ENCODE peak calls at places on chromosome 3, in eight cellular contexts. I, W, P, E, J, M, U and D are unnamed samples.

GRCh38 chr3:7709383-7710082 is 792.1 kb upstream of the LMCD1 start:
- DNase-seq in I (no peak), W (peak), P (no peak), E (no peak), J (no peak), M (no peak), U (peak), D (no peak)

GRCh38 chr3:45166283-45166879 is 20.2 kb upstream of the CDCP1 start:
- DNase-seq in I (no peak), W (no peak), P (no peak), E (peak), J (no peak), M (no peak), U (no peak), D (no peak)

GRCh38 chr3:122915300-122916055 is 112.1 kb downstream of the SEMA5B start:
- DNase-seq in I (no peak), W (no peak), P (no peak), E (no peak), J (no peak), M (no peak), U (no peak), D (no peak)

GRCh38 chr3:57974796-57975388 is 33.3 kb upstream of the FLNB start:
- DNase-seq in I (no peak), W (peak), P (peak), E (peak), J (peak), M (no peak), U (peak), D (no peak)

GRCh38 chr3:149621218-149622005 is 36.4 kb downstream of the WWTR1 start:
- DNase-seq in I (no peak), W (no peak), P (no peak), E (no peak), J (no peak), M (no peak), U (peak), D (no peak)

GRCh38 chr3:48431224-48432029 is 1.5 kb upstream of the PLXNB1 start:
- DNase-seq in I (no peak), W (no peak), P (no peak), E (no peak), J (peak), M (no peak), U (no peak), D (no peak)

GRCh38 chr3:66407281-66408218 is 93.3 kb downstream of the LRIG1 start:
- DNase-seq in I (no peak), W (peak), P (peak), E (peak), J (peak), M (peak), U (peak), D (no peak)

GRCh38 chr3:62824965-62825592 is 50.1 kb downstream of the CADPS start:
- DNase-seq in I (no peak), W (no peak), P (no peak), E (no peak), J (no peak), M (no peak), U (no peak), D (no peak)

GRCh38 chr3:53160335-53160659 is 712 bp upstream of the PRKCD start:
- DNase-seq in I (no peak), W (no peak), P (no peak), E (no peak), J (no peak), M (no peak), U (no peak), D (no peak)

GRCh38 chr3:15630646-15631350 is 29.3 kb downstream of the BTD start:
- DNase-seq in I (no peak), W (no peak), P (no peak), E (peak), J (no peak), M (no peak), U (peak), D (peak)

GRCh38 chr3:36447063-36447462 is 66.8 kb downstream of the STAC start:
- DNase-seq in I (no peak), W (no peak), P (no peak), E (no peak), J (peak), M (no peak), U (no peak), D (no peak)

GRCh38 chr3:5731100-5731499 is 543.6 kb downstream of the EDEM1 start:
- DNase-seq in I (no peak), W (peak), P (peak), E (peak), J (no peak), M (no peak), U (no peak), D (no peak)

GRCh38 chr3:185176756-185177359 is 24.0 kb upstream of the C3orf70 start:
- DNase-seq in I (no peak), W (peak), P (peak), E (peak), J (peak), M (peak), U (peak), D (peak)

GRCh38 chr3:15298504-15298903 is 33.9 kb downstream of the SH3BP5 start:
- DNase-seq in I (no peak), W (no peak), P (no peak), E (no peak), J (no peak), M (no peak), U (no peak), D (no peak)

GRCh38 chr3:128863560-128863959 is 15.9 kb upstream of the ACAD9 start:
- DNase-seq in I (no peak), W (no peak), P (peak), E (no peak), J (no peak), M (peak), U (no peak), D (no peak)

GRCh38 chr3:192883512-192883911 is 34.1 kb downstream of the MB21D2 start:
- DNase-seq in I (no peak), W (no peak), P (no peak), E (no peak), J (peak), M (no peak), U (no peak), D (no peak)

GRCh38 chr3:144771401-144771870 is 799.8 kb downstream of the DIPK2A start:
- DNase-seq in I (no peak), W (no peak), P (no peak), E (no peak), J (no peak), M (no peak), U (peak), D (peak)

GRCh38 chr3:118884748-118885206 is 149.9 kb downstream of the IGSF11 start:
- DNase-seq in I (no peak), W (peak), P (peak), E (peak), J (peak), M (peak), U (peak), D (no peak)

GRCh38 chr3:160557571-160557970 is 7.8 kb downstream of the KPNA4 start:
- DNase-seq in I (no peak), W (no peak), P (no peak), E (no peak), J (no peak), M (no peak), U (no peak), D (no peak)

GRCh38 chr3:64144241-64144900 is 80.9 kb downstream of the PRICKLE2 start:
- DNase-seq in I (no peak), W (no peak), P (no peak), E (no peak), J (no peak), M (no peak), U (no peak), D (no peak)

GRCh38 chr3:72187131-72187530 is 402.2 kb upstream of the PROK2 start:
- DNase-seq in I (no peak), W (no peak), P (peak), E (no peak), J (peak), M (no peak), U (no peak), D (no peak)

GRCh38 chr3:46110701-46111493 is 83.6 kb upstream of the XCR1 start:
- DNase-seq in I (peak), W (peak), P (no peak), E (no peak), J (no peak), M (no peak), U (no peak), D (no peak)

GRCh38 chr3:14143826-14144225 is 19.0 kb downstream of the TMEM43 start:
- DNase-seq in I (no peak), W (no peak), P (no peak), E (no peak), J (peak), M (no peak), U (peak), D (no peak)
- H3K9ac ChIP-seq in I (no peak), W (peak), P (peak), E (peak), J (peak), M (no peak), U (peak), D (no peak)

DNA sequence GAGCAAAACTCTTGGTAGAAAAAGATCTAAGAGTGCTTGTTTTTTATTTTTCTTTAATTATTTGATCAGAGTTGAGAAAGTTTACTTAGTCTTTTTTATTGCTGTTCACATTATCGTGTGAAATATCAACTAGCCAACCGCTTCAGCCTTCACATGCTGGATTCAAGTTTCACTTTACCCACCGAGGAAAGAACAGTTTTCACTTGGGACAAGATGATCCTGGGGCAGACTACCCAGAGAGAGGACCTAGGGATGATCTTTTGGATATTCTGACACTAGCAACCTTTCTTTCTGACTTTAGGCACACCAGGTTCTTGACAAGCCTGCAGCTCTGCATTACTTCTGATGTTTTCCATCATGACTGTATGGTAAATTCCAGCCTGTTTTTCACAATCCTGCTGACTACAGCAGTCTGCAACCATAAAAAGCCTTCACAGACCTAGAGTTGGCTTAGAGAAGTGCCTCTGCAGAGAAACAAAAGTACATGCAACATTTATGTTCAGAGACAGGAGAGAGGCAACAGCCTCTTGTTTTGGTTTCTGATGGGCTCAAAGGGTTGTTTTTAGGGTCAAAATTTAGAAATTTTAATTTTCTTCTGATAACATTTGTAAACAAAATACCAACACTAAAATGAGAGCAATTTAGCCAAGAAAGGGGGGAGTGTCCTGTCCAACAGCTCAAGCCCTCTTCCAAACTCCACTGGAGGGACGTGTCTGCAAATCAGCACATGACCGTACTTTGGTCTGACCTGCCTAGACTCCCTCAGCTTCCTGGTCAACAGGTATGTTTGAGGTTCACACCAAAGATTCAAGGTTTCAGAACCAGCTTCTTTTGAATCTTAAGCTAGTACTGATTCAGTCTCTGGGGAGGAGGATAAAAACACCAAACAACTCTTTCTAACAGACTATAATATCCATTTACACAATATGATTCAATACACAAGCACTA is 861 bp downstream of the ABI3BP start:
- DNase-seq in I (no peak), W (no peak), P (no peak), E (no peak), J (no peak), M (no peak), U (peak), D (peak)
- TF ChIP-seq POLR2AphosphoS5 in I (no peak), W (no peak), P (no peak), E (no peak), J (no peak), M (no peak), U (no peak), D (peak)

GRCh38 chr3:134250717-134251220 is at the start of gene RYK:
- DNase-seq in I (no peak), W (peak), P (peak), E (peak), J (peak), M (peak), U (peak), D (no peak)

GRCh38 chr3:134252766-134253165 is 2.1 kb upstream of the RYK start:
- DNase-seq in I (no peak), W (no peak), P (no peak), E (no peak), J (no peak), M (no peak), U (no peak), D (no peak)

GRCh38 chr3:134249935-134250716 is 533 bp downstream of the RYK start:
- DNase-seq in I (no peak), W (no peak), P (peak), E (peak), J (peak), M (peak), U (peak), D (no peak)

GRCh38 chr3:134253475-134254231 is 3.0 kb upstream of the RYK start:
- DNase-seq in I (no peak), W (no peak), P (no peak), E (no peak), J (no peak), M (no peak), U (no peak), D (no peak)

GRCh38 chr3:134251731-134252391 is 1.2 kb upstream of the RYK start:
- DNase-seq in I (no peak), W (no peak), P (no peak), E (peak), J (peak), M (no peak), U (no peak), D (no peak)
- H3K9ac ChIP-seq in I (no peak), W (no peak), P (no peak), E (no peak), J (peak), M (no peak), U (no peak), D (peak)

DNA sequence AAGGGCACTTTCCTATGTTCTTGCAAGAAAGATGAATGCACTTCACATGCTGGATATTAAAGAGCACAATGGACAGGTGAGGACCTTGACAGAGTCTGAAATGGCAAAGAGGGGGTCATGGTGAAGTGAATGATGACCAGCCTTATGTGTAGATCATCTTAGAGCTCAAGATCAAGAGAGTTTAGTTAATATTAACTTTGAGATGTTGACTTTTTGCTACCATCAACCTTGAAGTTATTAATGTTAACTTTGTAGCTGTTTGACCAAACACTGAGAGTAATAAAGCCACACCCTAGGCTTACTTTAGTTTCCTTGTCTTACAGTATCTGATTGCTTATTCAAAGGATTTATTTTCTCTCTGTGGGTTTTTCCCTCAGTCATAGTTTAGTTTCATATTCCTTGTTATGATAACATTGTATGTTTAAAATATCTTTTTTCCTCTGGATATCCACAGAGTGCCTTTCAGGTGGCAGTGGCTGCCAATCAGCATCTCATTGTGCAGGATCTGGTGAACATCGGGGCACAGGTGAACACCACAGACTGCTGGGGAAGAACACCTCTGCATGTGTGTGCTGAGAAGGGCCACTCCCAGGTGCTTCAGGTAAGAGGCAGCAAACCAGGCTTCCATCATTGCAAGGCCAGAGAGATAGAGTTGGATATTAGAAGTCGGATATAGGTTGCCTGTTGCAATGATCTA is 5.4 kb downstream of the NFKBIZ start:
- DNase-seq in I (no peak), W (no peak), P (no peak), E (no peak), J (peak), M (no peak), U (no peak), D (no peak)
- TF ChIP-seq POLR2AphosphoS5 in I (peak), W (no peak), P (no peak), E (no peak), J (peak), M (no peak), U (peak), D (no peak)

GRCh38 chr3:114299421-114299820 is 5.6 kb downstream of the TIGIT start:
- DNase-seq in I (no peak), W (peak), P (peak), E (peak), J (peak), M (no peak), U (peak), D (no peak)
- H3K9ac ChIP-seq in I (no peak), W (no peak), P (no peak), E (no peak), J (no peak), M (no peak), U (no peak), D (no peak)

GRCh38 chr3:132789959-132790358 is 67.8 kb upstream of the NPHP3 start:
- DNase-seq in I (no peak), W (no peak), P (no peak), E (no peak), J (no peak), M (no peak), U (no peak), D (no peak)
- TF ChIP-seq POLR2AphosphoS5 in I (no peak), W (no peak), P (no peak), E (no peak), J (no peak), M (no peak), U (no peak), D (no peak)

DNA sequence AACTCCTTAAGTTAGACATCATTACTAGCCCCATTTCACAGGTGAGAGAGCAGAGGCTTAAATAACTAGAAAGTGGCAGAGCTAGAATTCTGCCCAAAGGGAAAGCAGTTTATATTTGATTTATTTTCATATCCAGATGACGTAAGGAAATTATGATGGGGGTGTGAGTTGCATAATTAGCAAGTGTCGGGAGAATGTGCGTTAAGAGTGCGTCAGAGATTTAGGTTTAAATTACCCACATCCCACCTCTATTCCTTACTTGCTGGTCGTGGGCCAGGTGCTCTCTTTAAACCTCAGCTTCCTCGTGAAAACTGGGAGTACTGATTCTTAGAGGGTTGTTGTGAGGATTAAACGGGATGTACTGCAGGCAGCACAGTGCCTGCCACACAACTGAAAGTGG is 32.3 kb downstream of the FSTL1 start:
- DNase-seq in I (no peak), W (no peak), P (no peak), E (no peak), J (no peak), M (no peak), U (no peak), D (no peak)
- H3K9ac ChIP-seq in I (no peak), W (no peak), P (no peak), E (peak), J (no peak), M (no peak), U (no peak), D (no peak)

DNA sequence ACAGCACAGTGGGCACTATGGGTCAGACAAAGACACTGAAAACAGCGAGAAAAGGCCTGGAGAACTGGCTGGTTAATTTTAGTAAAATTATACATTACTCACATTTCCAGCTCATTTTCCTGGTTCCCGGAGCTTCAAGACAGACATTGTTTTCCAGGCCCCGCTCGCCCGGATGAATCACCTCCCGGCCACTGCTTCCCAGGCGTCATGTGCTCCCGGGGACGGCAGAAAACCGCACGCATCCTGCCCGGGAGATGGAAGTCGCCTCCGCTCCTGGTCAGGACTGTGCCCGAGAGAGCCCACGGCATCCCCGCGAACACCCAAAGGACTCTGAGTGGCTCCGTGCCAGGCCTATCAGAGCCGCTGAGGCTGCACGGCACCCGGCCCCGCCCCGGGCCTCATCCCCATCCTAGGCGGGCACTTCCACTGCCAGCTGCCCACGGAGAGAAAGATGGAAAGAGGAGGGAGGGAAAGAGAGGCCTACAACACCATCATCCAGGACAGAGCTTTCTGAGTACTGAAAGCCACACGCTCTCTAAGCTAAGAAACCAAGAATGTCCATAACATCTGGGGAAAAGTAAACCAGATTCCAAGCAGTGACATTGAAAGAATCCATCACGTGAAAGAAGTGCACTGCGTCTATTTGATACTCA is 75.1 kb downstream of the VGLL4 start:
- DNase-seq in I (no peak), W (peak), P (no peak), E (no peak), J (no peak), M (no peak), U (peak), D (no peak)
- TF ChIP-seq POLR2AphosphoS5 in I (no peak), W (no peak), P (no peak), E (no peak), J (no peak), M (no peak), U (peak), D (no peak)

GRCh38 chr3:147458995-147459704 is 50.0 kb downstream of the ZIC1 start:
- DNase-seq in I (no peak), W (no peak), P (no peak), E (no peak), J (no peak), M (no peak), U (no peak), D (peak)
- H3K9ac ChIP-seq in I (no peak), W (no peak), P (no peak), E (no peak), J (no peak), M (no peak), U (no peak), D (no peak)

GRCh38 chr3:194128202-194128907 is 7.6 kb upstream of the HES1 start:
- DNase-seq in I (no peak), W (no peak), P (no peak), E (no peak), J (no peak), M (no peak), U (no peak), D (no peak)
- TF ChIP-seq POLR2AphosphoS5 in I (no peak), W (no peak), P (no peak), E (no peak), J (no peak), M (no peak), U (no peak), D (no peak)